ENCODE peak calls at places on chromosomes 16 and 17, in six cellular contexts. One of them, this sample, is unnamed.

GRCh38 chr17:48995871-48996695 is 1.1 kb upstream of the IGF2BP1 start:
- DNase-seq in posterior cingulate gyrus: peak; percentile 40
- DNase-seq in NCI-H2029: no peak
- DNase-seq in lung: no peak
- DNase-seq in activated T-cell treated with anti-CD3 and anti-CD28 coated beads, Interleukin-2, amount 50 U/mL, for 72 hours: no peak
- DNase-seq in prostate gland: no peak
- DNase-seq in this sample: peak; percentile 48

GRCh38 chr16:49431591-49432290 is 58.1 kb downstream of the C16orf78 start:
- DNase-seq in activated T-cell treated with anti-CD3 and anti-CD28 coated beads, Interleukin-2, amount 50 U/mL, for 72 hours: no peak
- DNase-seq in lung: no peak
- DNase-seq in posterior cingulate gyrus: no peak
- DNase-seq in prostate gland: no peak
- DNase-seq in NCI-H2029: no peak
- DNase-seq in this sample: no peak

GRCh38 chr16:73047536-73048291 is at the start of gene ZFHX3:
- DNase-seq in activated T-cell treated with anti-CD3 and anti-CD28 coated beads, Interleukin-2, amount 50 U/mL, for 72 hours: peak; percentile 53
- DNase-seq in lung: peak; percentile 70
- DNase-seq in posterior cingulate gyrus: peak; percentile 83
- DNase-seq in NCI-H2029: peak; percentile 37
- DNase-seq in prostate gland: peak; percentile 78
- DNase-seq in this sample: peak; percentile 85

GRCh38 chr16:58494981-58495860 is 4.7 kb upstream of the NDRG4 start:
- DNase-seq in posterior cingulate gyrus: peak; percentile 90
- DNase-seq in prostate gland: no peak
- DNase-seq in NCI-H2029: peak; percentile 74
- DNase-seq in activated T-cell treated with anti-CD3 and anti-CD28 coated beads, Interleukin-2, amount 50 U/mL, for 72 hours: peak; percentile 80
- DNase-seq in lung: peak; percentile 43
- DNase-seq in this sample: peak; percentile 89

GRCh38 chr17:76446449-76447231 is 6.3 kb downstream of the UBE2O start:
- DNase-seq in NCI-H2029: no peak
- DNase-seq in lung: peak; percentile 61
- DNase-seq in prostate gland: no peak
- DNase-seq in posterior cingulate gyrus: peak; percentile 71
- DNase-seq in activated T-cell treated with anti-CD3 and anti-CD28 coated beads, Interleukin-2, amount 50 U/mL, for 72 hours: no peak
- DNase-seq in this sample: no peak

GRCh38 chr16:13421726-13422125 is 498.2 kb upstream of the ERCC4 start:
- DNase-seq in prostate gland: no peak
- DNase-seq in activated T-cell treated with anti-CD3 and anti-CD28 coated beads, Interleukin-2, amount 50 U/mL, for 72 hours: no peak
- DNase-seq in lung: no peak
- DNase-seq in NCI-H2029: no peak
- DNase-seq in posterior cingulate gyrus: no peak
- DNase-seq in this sample: no peak

GRCh38 chr17:28949185-28950016 is 1.9 kb downstream of the PHF12 start:
- DNase-seq in prostate gland: peak; percentile 63
- DNase-seq in posterior cingulate gyrus: peak; percentile 93
- DNase-seq in activated T-cell treated with anti-CD3 and anti-CD28 coated beads, Interleukin-2, amount 50 U/mL, for 72 hours: peak; percentile 69
- DNase-seq in NCI-H2029: peak; percentile 15
- DNase-seq in lung: peak; percentile 71
- DNase-seq in this sample: peak; percentile 55

GRCh38 chr16:21684199-21684598 is 20.4 kb downstream of the OTOA start:
- DNase-seq in lung: no peak
- DNase-seq in posterior cingulate gyrus: no peak
- DNase-seq in NCI-H2029: peak; percentile 47
- DNase-seq in activated T-cell treated with anti-CD3 and anti-CD28 coated beads, Interleukin-2, amount 50 U/mL, for 72 hours: peak; percentile 24
- DNase-seq in prostate gland: peak; percentile 4
- DNase-seq in this sample: peak; percentile 17

GRCh38 chr17:33292981-33293867 is at the start of gene ASIC2:
- DNase-seq in lung: no peak
- DNase-seq in posterior cingulate gyrus: peak; percentile 92
- DNase-seq in prostate gland: no peak
- DNase-seq in NCI-H2029: peak; percentile 20
- DNase-seq in activated T-cell treated with anti-CD3 and anti-CD28 coated beads, Interleukin-2, amount 50 U/mL, for 72 hours: no peak
- DNase-seq in this sample: no peak

GRCh38 chr16:74522160-74522559 is 84.8 kb downstream of the GLG1 start:
- DNase-seq in posterior cingulate gyrus: no peak
- DNase-seq in prostate gland: no peak
- DNase-seq in activated T-cell treated with anti-CD3 and anti-CD28 coated beads, Interleukin-2, amount 50 U/mL, for 72 hours: no peak
- DNase-seq in lung: no peak
- DNase-seq in NCI-H2029: no peak
- DNase-seq in this sample: no peak

GRCh38 chr17:45784583-45785372 is 658 bp downstream of the CRHR1 start:
- DNase-seq in prostate gland: peak; percentile 17
- DNase-seq in NCI-H2029: no peak
- DNase-seq in lung: no peak
- DNase-seq in activated T-cell treated with anti-CD3 and anti-CD28 coated beads, Interleukin-2, amount 50 U/mL, for 72 hours: peak; percentile 59
- DNase-seq in posterior cingulate gyrus: no peak
- DNase-seq in this sample: peak; percentile 81

GRCh38 chr16:47492428-47493357 is 31.6 kb downstream of the PHKB start:
- DNase-seq in prostate gland: peak; percentile 11
- DNase-seq in activated T-cell treated with anti-CD3 and anti-CD28 coated beads, Interleukin-2, amount 50 U/mL, for 72 hours: peak; percentile 34
- DNase-seq in posterior cingulate gyrus: peak; percentile 64
- DNase-seq in NCI-H2029: no peak
- DNase-seq in lung: peak; percentile 47
- DNase-seq in this sample: no peak

GRCh38 chr16:19123535-19124178 is 9.9 kb downstream of the ITPRIPL2 start:
- DNase-seq in NCI-H2029: peak; percentile 26
- DNase-seq in prostate gland: peak; percentile 77
- DNase-seq in activated T-cell treated with anti-CD3 and anti-CD28 coated beads, Interleukin-2, amount 50 U/mL, for 72 hours: no peak
- DNase-seq in lung: no peak
- DNase-seq in posterior cingulate gyrus: no peak
- DNase-seq in this sample: no peak

GRCh38 chr17:55161935-55162555 is 102.7 kb upstream of the HLF start:
- DNase-seq in lung: no peak
- DNase-seq in NCI-H2029: no peak
- DNase-seq in activated T-cell treated with anti-CD3 and anti-CD28 coated beads, Interleukin-2, amount 50 U/mL, for 72 hours: no peak
- DNase-seq in prostate gland: no peak
- DNase-seq in posterior cingulate gyrus: no peak
- DNase-seq in this sample: no peak

GRCh38 chr16:75385507-75386152 is 47.7 kb downstream of the CFDP1 start:
- DNase-seq in NCI-H2029: peak; percentile 12
- DNase-seq in lung: no peak
- DNase-seq in prostate gland: no peak
- DNase-seq in activated T-cell treated with anti-CD3 and anti-CD28 coated beads, Interleukin-2, amount 50 U/mL, for 72 hours: no peak
- DNase-seq in posterior cingulate gyrus: no peak
- DNase-seq in this sample: peak; percentile 41

GRCh38 chr16:74275031-74275636 is 21.5 kb upstream of the PSMD7 start:
- DNase-seq in prostate gland: no peak
- DNase-seq in lung: no peak
- DNase-seq in posterior cingulate gyrus: no peak
- DNase-seq in activated T-cell treated with anti-CD3 and anti-CD28 coated beads, Interleukin-2, amount 50 U/mL, for 72 hours: no peak
- DNase-seq in NCI-H2029: no peak
- DNase-seq in this sample: peak; percentile 33

GRCh38 chr16:19708498-19709205 is 9.4 kb downstream of the KNOP1 start:
- DNase-seq in activated T-cell treated with anti-CD3 and anti-CD28 coated beads, Interleukin-2, amount 50 U/mL, for 72 hours: no peak
- DNase-seq in NCI-H2029: no peak
- DNase-seq in posterior cingulate gyrus: no peak
- DNase-seq in prostate gland: no peak
- DNase-seq in lung: no peak
- DNase-seq in this sample: no peak

GRCh38 chr16:27355610-27356009 is 41.8 kb downstream of the IL4R start:
- DNase-seq in NCI-H2029: no peak
- DNase-seq in posterior cingulate gyrus: peak; percentile 75
- DNase-seq in prostate gland: no peak
- DNase-seq in activated T-cell treated with anti-CD3 and anti-CD28 coated beads, Interleukin-2, amount 50 U/mL, for 72 hours: peak; percentile 40
- DNase-seq in lung: peak; percentile 59
- DNase-seq in this sample: peak; percentile 16

GRCh38 chr16:81558077-81558443 is 113.5 kb downstream of the CMIP start:
- DNase-seq in lung: no peak
- DNase-seq in posterior cingulate gyrus: peak; percentile 73
- DNase-seq in activated T-cell treated with anti-CD3 and anti-CD28 coated beads, Interleukin-2, amount 50 U/mL, for 72 hours: no peak
- DNase-seq in prostate gland: no peak
- DNase-seq in NCI-H2029: no peak
- DNase-seq in this sample: peak; percentile 37

GRCh38 chr16:54284319-54284930 is 2.2 kb downstream of the IRX3 start:
- DNase-seq in activated T-cell treated with anti-CD3 and anti-CD28 coated beads, Interleukin-2, amount 50 U/mL, for 72 hours: no peak
- DNase-seq in posterior cingulate gyrus: no peak
- DNase-seq in lung: no peak
- DNase-seq in prostate gland: peak; percentile 30
- DNase-seq in NCI-H2029: no peak
- DNase-seq in this sample: peak; percentile 55

GRCh38 chr17:40945414-40945813 is 8.0 kb upstream of the KRT23 start:
- DNase-seq in prostate gland: no peak
- DNase-seq in NCI-H2029: no peak
- DNase-seq in posterior cingulate gyrus: no peak
- DNase-seq in activated T-cell treated with anti-CD3 and anti-CD28 coated beads, Interleukin-2, amount 50 U/mL, for 72 hours: no peak
- DNase-seq in lung: no peak
- DNase-seq in this sample: no peak

GRCh38 chr16:27769561-27770222 is 219.7 kb downstream of the KATNIP start:
- DNase-seq in NCI-H2029: no peak
- DNase-seq in posterior cingulate gyrus: peak; percentile 65
- DNase-seq in activated T-cell treated with anti-CD3 and anti-CD28 coated beads, Interleukin-2, amount 50 U/mL, for 72 hours: no peak
- DNase-seq in prostate gland: no peak
- DNase-seq in lung: no peak
- DNase-seq in this sample: no peak

GRCh38 chr16:66604376-66605176 is at the start of gene CMTM3:
- DNase-seq in activated T-cell treated with anti-CD3 and anti-CD28 coated beads, Interleukin-2, amount 50 U/mL, for 72 hours: peak; percentile 82
- DNase-seq in prostate gland: no peak
- DNase-seq in NCI-H2029: no peak
- DNase-seq in posterior cingulate gyrus: peak; percentile 77
- DNase-seq in lung: peak; percentile 58
- DNase-seq in this sample: peak; percentile 68

GRCh38 chr17:35726609-35727460 is 4.6 kb upstream of the RASL10B start:
- DNase-seq in activated T-cell treated with anti-CD3 and anti-CD28 coated beads, Interleukin-2, amount 50 U/mL, for 72 hours: no peak
- DNase-seq in posterior cingulate gyrus: peak; percentile 86
- DNase-seq in prostate gland: no peak
- DNase-seq in lung: no peak
- DNase-seq in NCI-H2029: no peak
- DNase-seq in this sample: no peak

GRCh38 chr17:77423589-77424451 is 283.1 kb downstream of the SEC14L1 start:
- DNase-seq in activated T-cell treated with anti-CD3 and anti-CD28 coated beads, Interleukin-2, amount 50 U/mL, for 72 hours: no peak
- DNase-seq in posterior cingulate gyrus: no peak
- DNase-seq in prostate gland: peak; percentile 72
- DNase-seq in lung: peak; percentile 74
- DNase-seq in NCI-H2029: peak; percentile 10
- DNase-seq in this sample: no peak

GRCh38 chr17:77499699-77500435 is 359.1 kb downstream of the SEC14L1 start:
- DNase-seq in prostate gland: no peak
- DNase-seq in posterior cingulate gyrus: peak; percentile 36
- DNase-seq in NCI-H2029: no peak
- DNase-seq in activated T-cell treated with anti-CD3 and anti-CD28 coated beads, Interleukin-2, amount 50 U/mL, for 72 hours: no peak
- DNase-seq in lung: no peak
- DNase-seq in this sample: no peak

GRCh38 chr17:44905006-44906000 is 6.1 kb upstream of the EFTUD2 start:
- DNase-seq in NCI-H2029: no peak
- DNase-seq in prostate gland: no peak
- DNase-seq in activated T-cell treated with anti-CD3 and anti-CD28 coated beads, Interleukin-2, amount 50 U/mL, for 72 hours: no peak
- DNase-seq in lung: no peak
- DNase-seq in posterior cingulate gyrus: peak; percentile 82
- DNase-seq in this sample: no peak

GRCh38 chr16:11025120-11025531 is 80.8 kb downstream of the CLEC16A start:
- DNase-seq in NCI-H2029: no peak
- DNase-seq in prostate gland: no peak
- DNase-seq in posterior cingulate gyrus: no peak
- DNase-seq in lung: no peak
- DNase-seq in activated T-cell treated with anti-CD3 and anti-CD28 coated beads, Interleukin-2, amount 50 U/mL, for 72 hours: peak; percentile 46
- DNase-seq in this sample: no peak

GRCh38 chr16:88120812-88121211 is 169.6 kb downstream of the BANP start:
- DNase-seq in prostate gland: no peak
- DNase-seq in activated T-cell treated with anti-CD3 and anti-CD28 coated beads, Interleukin-2, amount 50 U/mL, for 72 hours: no peak
- DNase-seq in posterior cingulate gyrus: no peak
- DNase-seq in lung: no peak
- DNase-seq in NCI-H2029: no peak
- DNase-seq in this sample: no peak

GRCh38 chr17:78394209-78394608 is 15.8 kb downstream of the PGS1 start:
- DNase-seq in activated T-cell treated with anti-CD3 and anti-CD28 coated beads, Interleukin-2, amount 50 U/mL, for 72 hours: no peak
- DNase-seq in prostate gland: no peak
- DNase-seq in NCI-H2029: peak; percentile 96
- DNase-seq in lung: no peak
- DNase-seq in posterior cingulate gyrus: no peak
- DNase-seq in this sample: peak; percentile 75

GRCh38 chr17:45852535-45853297 is 8.0 kb downstream of the SPPL2C start:
- DNase-seq in lung: peak; percentile 55
- DNase-seq in posterior cingulate gyrus: peak; percentile 81
- DNase-seq in prostate gland: peak; percentile 50
- DNase-seq in activated T-cell treated with anti-CD3 and anti-CD28 coated beads, Interleukin-2, amount 50 U/mL, for 72 hours: peak; percentile 61
- DNase-seq in NCI-H2029: peak; percentile 54
- DNase-seq in this sample: peak; percentile 41

GRCh38 chr17:80673152-80673920 is 128.7 kb downstream of the RPTOR start:
- DNase-seq in posterior cingulate gyrus: no peak
- DNase-seq in prostate gland: no peak
- DNase-seq in activated T-cell treated with anti-CD3 and anti-CD28 coated beads, Interleukin-2, amount 50 U/mL, for 72 hours: no peak
- DNase-seq in lung: no peak
- DNase-seq in NCI-H2029: peak; percentile 26
- DNase-seq in this sample: no peak

GRCh38 chr17:29168079-29168758 is 12.0 kb downstream of the MYO18A start:
- DNase-seq in lung: no peak
- DNase-seq in posterior cingulate gyrus: no peak
- DNase-seq in activated T-cell treated with anti-CD3 and anti-CD28 coated beads, Interleukin-2, amount 50 U/mL, for 72 hours: no peak
- DNase-seq in NCI-H2029: no peak
- DNase-seq in prostate gland: no peak
- DNase-seq in this sample: no peak

GRCh38 chr16:88387941-88388627 is 5.3 kb downstream of the ZNF469 start:
- DNase-seq in lung: peak; percentile 83
- DNase-seq in activated T-cell treated with anti-CD3 and anti-CD28 coated beads, Interleukin-2, amount 50 U/mL, for 72 hours: no peak
- DNase-seq in posterior cingulate gyrus: peak; percentile 88
- DNase-seq in NCI-H2029: no peak
- DNase-seq in prostate gland: peak; percentile 84
- DNase-seq in this sample: peak; percentile 71

GRCh38 chr17:55750750-55751641 is at the start of gene PCTP:
- DNase-seq in posterior cingulate gyrus: peak; percentile 99
- DNase-seq in activated T-cell treated with anti-CD3 and anti-CD28 coated beads, Interleukin-2, amount 50 U/mL, for 72 hours: peak; percentile 93
- DNase-seq in lung: peak; percentile 96
- DNase-seq in prostate gland: peak; percentile 76
- DNase-seq in NCI-H2029: peak; percentile 75
- DNase-seq in this sample: peak; percentile 49

This sample was measured in NCI-H526.